ENCODE peak calls at places on chromosomes 7 and 10, in four cellular contexts. I, U, B and W are unnamed samples.

GRCh38 chr7:55250313-55250712 is 114.8 kb upstream of the LANCL2 start:
- DNase-seq in B (peak), I (peak), U (peak), W (no peak)

GRCh38 chr10:110447886-110448285 is 49.8 kb upstream of the DUSP5 start:
- DNase-seq in B (no peak), I (no peak), U (no peak), W (no peak)

GRCh38 chr7:135939268-135939667 is 37.9 kb downstream of the MTPN start:
- DNase-seq in I (no peak), B (no peak), U (no peak), W (no peak)

GRCh38 chr10:20668985-20669384 is 228.1 kb downstream of the NEBL start:
- DNase-seq in I (no peak), U (no peak), B (no peak), W (no peak)

GRCh38 chr7:138030679-138031351 is 28.9 kb upstream of the CREB3L2 start:
- DNase-seq in U (no peak), B (peak), I (no peak), W (no peak)

GRCh38 chr7:99839560-99840011 is 11.8 kb downstream of the CYP3A43 start:
- DNase-seq in U (no peak), B (no peak), I (no peak), W (no peak)

GRCh38 chr10:78642261-78642660 is 426.5 kb upstream of the ZMIZ1 start:
- DNase-seq in B (no peak), I (no peak), U (no peak), W (no peak)

GRCh38 chr10:122486396-122487080 is 25.2 kb downstream of the HTRA1 start:
- DNase-seq in U (no peak), I (no peak), B (no peak), W (no peak)

GRCh38 chr10:105291571-105291970 is 650.5 kb downstream of the SORCS3 start:
- DNase-seq in I (no peak), U (no peak), B (no peak), W (no peak)

GRCh38 chr10:86523348-86523747 is 1.8 kb upstream of the WAPL start:
- DNase-seq in U (no peak), I (peak), B (peak), W (no peak)

GRCh38 chr7:17239683-17240521 is 58.5 kb upstream of the AHR start:
- DNase-seq in I (peak), B (peak), U (no peak), W (no peak)

GRCh38 chr10:66627156-66627555 is 298.7 kb upstream of the LRRTM3 start:
- DNase-seq in I (peak), B (no peak), U (peak), W (no peak)
- TF ChIP-seq CTCF in I (no peak), B (peak), U (no peak), W (no peak)

DNA sequence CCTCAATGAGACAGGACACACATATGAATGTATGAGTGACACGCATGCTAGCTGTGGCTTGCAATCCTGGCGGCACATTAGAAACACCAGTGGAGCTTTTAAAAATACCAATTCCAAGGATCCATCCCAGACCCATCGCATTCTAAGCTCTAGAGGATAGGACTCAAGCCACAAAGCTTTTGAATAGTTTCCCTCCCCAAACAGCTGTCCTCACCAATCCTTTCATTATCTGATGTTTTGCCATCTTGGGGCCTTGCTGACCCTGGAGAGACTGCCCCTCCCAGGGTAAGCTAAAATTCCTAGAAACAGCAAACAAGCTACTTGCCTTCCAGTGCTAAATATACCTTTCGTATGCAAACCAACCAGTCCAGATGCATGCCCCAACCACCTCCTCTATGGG is 8.9 kb upstream of the TM9SF3 start:
- DNase-seq in I (no peak), U (no peak), B (no peak), W (no peak)
- TF ChIP-seq CTCF in I (no peak), U (no peak), B (no peak), W (no peak)

GRCh38 chr7:39949980-39950472 is at the start of gene CDK13:
- DNase-seq in B (peak), I (peak), U (peak), W (peak)

GRCh38 chr7:39950473-39951155 is 558 bp downstream of the CDK13 start:
- DNase-seq in I (no peak), B (peak), U (peak), W (peak)

GRCh38 chr7:39951156-39951942 is 1.3 kb downstream of the CDK13 start:
- DNase-seq in B (peak), U (peak), I (peak), W (peak)

GRCh38 chr7:39948375-39948774 is 1.7 kb upstream of the CDK13 start:
- DNase-seq in U (no peak), B (no peak), I (no peak), W (no peak)

DNA sequence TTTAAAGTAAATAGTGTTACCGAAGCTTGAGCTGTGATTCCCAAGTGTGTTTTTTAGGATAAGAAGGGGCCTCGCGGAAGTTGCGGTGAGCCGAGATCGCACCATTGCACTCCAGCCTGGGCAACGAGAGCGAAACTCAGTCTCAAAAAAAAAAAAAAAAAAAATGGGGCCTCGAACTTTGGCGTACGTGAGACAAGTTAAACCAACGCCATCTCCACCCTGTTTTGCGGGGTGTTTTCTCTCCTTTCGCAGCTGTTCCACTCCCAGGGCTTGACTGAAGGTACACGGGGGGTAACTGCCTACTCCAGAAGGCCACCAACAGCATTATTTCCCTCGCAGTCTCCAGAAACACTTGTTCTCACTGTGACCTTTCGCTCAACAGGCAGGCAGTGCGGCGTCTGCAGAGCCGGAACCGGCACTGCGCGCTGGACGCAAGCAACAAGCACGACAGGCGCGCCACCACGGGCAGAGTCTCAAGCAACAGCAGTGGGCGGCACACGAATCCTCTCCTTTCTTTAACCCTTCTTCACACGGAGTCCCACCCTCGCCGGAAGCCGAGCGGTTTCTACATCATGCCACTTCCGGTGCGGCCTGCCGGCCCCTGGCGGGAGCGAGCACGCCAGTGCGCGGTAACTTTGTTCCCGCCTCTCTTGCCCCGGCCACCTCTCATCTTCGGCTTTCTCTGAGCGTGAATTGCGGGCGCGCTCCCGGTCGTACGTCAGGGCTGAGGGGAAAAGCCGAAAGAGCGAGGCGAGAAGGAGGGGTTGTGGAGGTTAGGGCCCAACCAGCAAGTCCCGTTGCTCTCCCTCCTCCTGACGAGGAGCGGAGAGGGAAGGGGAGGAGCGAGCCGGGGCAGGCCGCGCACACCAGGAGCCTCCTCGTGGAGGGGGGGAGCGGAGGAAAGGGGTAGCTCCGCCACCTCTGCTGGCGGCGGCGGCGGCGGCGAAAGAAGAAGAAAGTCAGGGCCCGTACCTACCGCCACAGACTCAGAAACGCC is 826 bp upstream of the CDK13 start:
- DNase-seq in B (peak), I (peak), U (peak), W (peak)
- TF ChIP-seq CTCF in B (no peak), I (no peak), U (no peak), W (no peak)

DNA sequence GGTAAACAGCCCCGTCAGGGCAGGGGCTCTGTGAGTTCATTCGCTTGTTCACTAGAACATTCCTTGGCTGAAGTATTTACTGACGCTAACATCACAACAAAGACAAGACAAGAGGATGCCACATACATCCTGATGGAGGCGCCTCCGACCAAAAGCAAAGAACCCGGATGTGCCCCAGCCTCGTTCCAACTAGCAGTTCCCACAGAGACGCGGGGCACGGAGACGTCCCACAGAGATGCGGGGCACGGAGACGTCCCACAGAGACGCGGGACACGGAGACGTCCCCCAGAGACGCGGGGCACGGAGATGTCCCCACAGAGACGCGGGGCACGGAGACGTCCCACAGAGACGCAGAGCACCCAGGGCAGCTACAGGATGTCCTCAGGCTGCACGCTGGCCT is 35.4 kb upstream of the CFAP46 start:
- DNase-seq in B (no peak), I (no peak), U (no peak), W (no peak)
- TF ChIP-seq CTCF in B (no peak), I (no peak), U (no peak), W (no peak)